ENCODE peak calls at places on chromosome X, in ten cellular contexts. One of them, this sample, is unnamed.

GRCh38 chrX:13845721-13846378 is 29.0 kb upstream of the GPM6B start:
- DNase-seq in uterus: no peak
- DNase-seq in ovary: no peak
- DNase-seq in stomach: no peak
- DNase-seq in gastrocnemius medialis: peak
- DNase-seq in NB4: peak
- DNase-seq in suprapubic skin: no peak
- DNase-seq in breast epithelium: peak
- DNase-seq in transverse colon: no peak
- DNase-seq in IMR-90: no peak
- DNase-seq in this sample: no peak

GRCh38 chrX:40237745-40238178 is 140.0 kb upstream of the BCOR start:
- DNase-seq in uterus: no peak
- DNase-seq in ovary: no peak
- DNase-seq in stomach: no peak
- DNase-seq in gastrocnemius medialis: no peak
- DNase-seq in NB4: no peak
- DNase-seq in suprapubic skin: no peak
- DNase-seq in breast epithelium: no peak
- DNase-seq in transverse colon: no peak
- DNase-seq in IMR-90: no peak
- DNase-seq in this sample: no peak

GRCh38 chrX:115348440-115349225 is 59.1 kb downstream of the LUZP4 start:
- DNase-seq in uterus: no peak
- DNase-seq in ovary: no peak
- DNase-seq in stomach: no peak
- DNase-seq in gastrocnemius medialis: no peak
- DNase-seq in NB4: no peak
- DNase-seq in suprapubic skin: no peak
- DNase-seq in breast epithelium: no peak
- DNase-seq in transverse colon: no peak
- DNase-seq in IMR-90: no peak
- DNase-seq in this sample: no peak

GRCh38 chrX:112646651-112647050 is 33.1 kb downstream of the LHFPL1 start:
- DNase-seq in uterus: no peak
- DNase-seq in ovary: no peak
- DNase-seq in stomach: no peak
- DNase-seq in gastrocnemius medialis: no peak
- DNase-seq in NB4: no peak
- DNase-seq in suprapubic skin: no peak
- DNase-seq in breast epithelium: no peak
- DNase-seq in transverse colon: no peak
- DNase-seq in IMR-90: no peak
- DNase-seq in this sample: no peak

GRCh38 chrX:51955200-51955599 is 61.8 kb downstream of the MAGED1 start:
- DNase-seq in uterus: no peak
- DNase-seq in ovary: no peak
- DNase-seq in stomach: no peak
- DNase-seq in gastrocnemius medialis: no peak
- DNase-seq in NB4: no peak
- DNase-seq in suprapubic skin: no peak
- DNase-seq in breast epithelium: no peak
- DNase-seq in transverse colon: no peak
- DNase-seq in IMR-90: no peak
- DNase-seq in this sample: no peak

GRCh38 chrX:13468096-13468495 is 101.3 kb upstream of the EGFL6 start:
- DNase-seq in uterus: no peak
- DNase-seq in ovary: no peak
- DNase-seq in stomach: no peak
- DNase-seq in gastrocnemius medialis: no peak
- DNase-seq in NB4: no peak
- DNase-seq in suprapubic skin: no peak
- DNase-seq in breast epithelium: no peak
- DNase-seq in transverse colon: no peak
- DNase-seq in IMR-90: no peak
- DNase-seq in this sample: no peak

GRCh38 chrX:144388738-144389137 is 504.9 kb downstream of the UBE2NL start:
- DNase-seq in uterus: no peak
- DNase-seq in ovary: no peak
- DNase-seq in stomach: no peak
- DNase-seq in gastrocnemius medialis: no peak
- DNase-seq in NB4: no peak
- DNase-seq in suprapubic skin: no peak
- DNase-seq in breast epithelium: no peak
- DNase-seq in transverse colon: no peak
- DNase-seq in IMR-90: no peak
- DNase-seq in this sample: no peak

GRCh38 chrX:106035064-106035463 is 3.5 kb downstream of the SERPINA7 start:
- DNase-seq in uterus: no peak
- DNase-seq in ovary: no peak
- DNase-seq in stomach: no peak
- DNase-seq in gastrocnemius medialis: no peak
- DNase-seq in NB4: peak
- DNase-seq in suprapubic skin: no peak
- DNase-seq in breast epithelium: no peak
- DNase-seq in transverse colon: no peak
- DNase-seq in IMR-90: no peak
- DNase-seq in this sample: no peak

GRCh38 chrX:108914791-108915190 is 178.4 kb upstream of the IRS4 start:
- DNase-seq in uterus: no peak
- DNase-seq in ovary: no peak
- DNase-seq in stomach: no peak
- DNase-seq in gastrocnemius medialis: no peak
- DNase-seq in NB4: no peak
- DNase-seq in suprapubic skin: no peak
- DNase-seq in breast epithelium: no peak
- DNase-seq in transverse colon: no peak
- DNase-seq in IMR-90: no peak
- DNase-seq in this sample: no peak

GRCh38 chrX:119677654-119677981 is 15.3 kb downstream of the SEPTIN6 start:
- DNase-seq in uterus: no peak
- DNase-seq in ovary: no peak
- DNase-seq in stomach: no peak
- DNase-seq in gastrocnemius medialis: no peak
- DNase-seq in NB4: no peak
- DNase-seq in suprapubic skin: no peak
- DNase-seq in breast epithelium: no peak
- DNase-seq in transverse colon: no peak
- DNase-seq in IMR-90: no peak
- DNase-seq in this sample: no peak

GRCh38 chrX:22445880-22446279 is 173.2 kb downstream of the CBLL2 start:
- DNase-seq in uterus: no peak
- DNase-seq in ovary: no peak
- DNase-seq in stomach: no peak
- DNase-seq in gastrocnemius medialis: no peak
- DNase-seq in NB4: no peak
- DNase-seq in suprapubic skin: no peak
- DNase-seq in breast epithelium: no peak
- DNase-seq in transverse colon: no peak
- DNase-seq in IMR-90: no peak
- DNase-seq in this sample: no peak

GRCh38 chrX:111447298-111447697 is 35.3 kb upstream of the DCX start:
- DNase-seq in uterus: no peak
- DNase-seq in ovary: no peak
- DNase-seq in stomach: no peak
- DNase-seq in gastrocnemius medialis: no peak
- DNase-seq in NB4: peak
- DNase-seq in suprapubic skin: no peak
- DNase-seq in breast epithelium: no peak
- DNase-seq in transverse colon: no peak
- DNase-seq in IMR-90: no peak
- DNase-seq in this sample: no peak

GRCh38 chrX:14015294-14015693 is 14.4 kb downstream of the GEMIN8 start:
- DNase-seq in uterus: no peak
- DNase-seq in ovary: no peak
- DNase-seq in stomach: no peak
- DNase-seq in gastrocnemius medialis: no peak
- DNase-seq in NB4: no peak
- DNase-seq in suprapubic skin: no peak
- DNase-seq in breast epithelium: no peak
- DNase-seq in transverse colon: no peak
- DNase-seq in IMR-90: no peak
- DNase-seq in this sample: no peak

GRCh38 chrX:108304210-108304609 is 134.0 kb downstream of the COL4A6 start:
- DNase-seq in uterus: no peak
- DNase-seq in ovary: no peak
- DNase-seq in stomach: no peak
- DNase-seq in gastrocnemius medialis: no peak
- DNase-seq in NB4: peak
- DNase-seq in suprapubic skin: no peak
- DNase-seq in breast epithelium: no peak
- DNase-seq in transverse colon: no peak
- DNase-seq in IMR-90: peak
- DNase-seq in this sample: no peak

GRCh38 chrX:12269484-12269883 is 131.2 kb downstream of the FRMPD4 start:
- DNase-seq in uterus: no peak
- DNase-seq in ovary: no peak
- DNase-seq in stomach: no peak
- DNase-seq in gastrocnemius medialis: no peak
- DNase-seq in NB4: peak
- DNase-seq in suprapubic skin: no peak
- DNase-seq in breast epithelium: no peak
- DNase-seq in transverse colon: no peak
- DNase-seq in IMR-90: no peak
- DNase-seq in this sample: no peak
- TF ChIP-seq CTCF in uterus: no peak
- TF ChIP-seq CTCF in ovary: no peak
- TF ChIP-seq CTCF in stomach: no peak
- TF ChIP-seq CTCF in gastrocnemius medialis: no peak
- TF ChIP-seq CTCF in NB4: no peak
- TF ChIP-seq CTCF in suprapubic skin: no peak
- TF ChIP-seq CTCF in breast epithelium: no peak
- TF ChIP-seq CTCF in transverse colon: no peak
- TF ChIP-seq CTCF in IMR-90: no peak
- TF ChIP-seq CTCF in this sample: no peak

DNA sequence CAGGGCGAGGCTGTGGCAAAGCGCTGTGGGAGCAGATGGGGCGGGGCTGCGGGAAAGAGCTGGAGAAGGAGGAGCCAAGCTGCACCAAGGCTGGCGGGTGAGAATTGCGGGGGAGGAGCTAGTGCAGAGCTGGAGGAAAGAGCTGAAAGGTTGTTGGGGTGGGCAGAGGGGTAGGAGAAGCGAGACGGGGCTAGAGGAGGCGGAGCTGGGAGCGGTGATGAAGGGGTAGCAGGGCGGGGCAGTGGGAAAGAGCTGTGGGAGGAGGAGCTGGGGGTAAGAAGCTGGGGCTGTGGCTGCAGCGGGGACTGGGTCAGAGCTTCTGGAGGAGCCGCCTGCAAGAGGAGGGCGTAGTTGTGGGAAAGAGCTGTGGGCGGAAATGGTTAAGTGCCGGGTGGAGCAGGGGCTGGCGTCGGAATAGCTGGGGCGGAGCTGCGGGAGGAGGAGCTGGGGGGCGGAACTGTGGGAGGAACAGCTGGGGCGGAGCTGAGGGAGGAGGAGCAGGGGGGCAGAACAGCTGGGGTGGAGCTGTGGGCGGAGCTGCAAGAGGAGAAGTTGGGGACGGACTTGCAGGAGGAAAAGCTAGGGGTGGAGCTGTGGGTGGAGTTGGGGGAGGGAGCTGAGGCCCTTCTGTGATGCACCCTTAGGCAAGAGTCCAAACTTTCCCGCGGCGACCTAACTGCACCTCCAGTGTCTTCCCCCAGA is 1.9 kb upstream of the EOLA2 start:
- DNase-seq in uterus: peak
- DNase-seq in ovary: peak
- DNase-seq in stomach: peak
- DNase-seq in gastrocnemius medialis: peak
- DNase-seq in NB4: peak
- DNase-seq in suprapubic skin: peak
- DNase-seq in breast epithelium: peak
- DNase-seq in transverse colon: peak
- DNase-seq in IMR-90: peak
- DNase-seq in this sample: peak
- TF ChIP-seq POLR2A in uterus: peak
- TF ChIP-seq POLR2A in ovary: no peak
- TF ChIP-seq POLR2A in stomach: no peak
- TF ChIP-seq POLR2A in gastrocnemius medialis: peak
- TF ChIP-seq POLR2A in NB4: no peak
- TF ChIP-seq POLR2A in suprapubic skin: no peak
- TF ChIP-seq POLR2A in breast epithelium: no peak
- TF ChIP-seq POLR2A in transverse colon: peak
- TF ChIP-seq POLR2A in IMR-90: peak
- TF ChIP-seq POLR2A in this sample: no peak

GRCh38 chrX:74187211-74187610 is 116.8 kb upstream of the ZCCHC13 start:
- DNase-seq in uterus: no peak
- DNase-seq in ovary: no peak
- DNase-seq in stomach: no peak
- DNase-seq in gastrocnemius medialis: no peak
- DNase-seq in NB4: no peak
- DNase-seq in suprapubic skin: no peak
- DNase-seq in breast epithelium: no peak
- DNase-seq in transverse colon: no peak
- DNase-seq in IMR-90: peak
- DNase-seq in this sample: no peak
- TF ChIP-seq CTCF in uterus: no peak
- TF ChIP-seq CTCF in ovary: no peak
- TF ChIP-seq CTCF in stomach: no peak
- TF ChIP-seq CTCF in gastrocnemius medialis: no peak
- TF ChIP-seq CTCF in NB4: no peak
- TF ChIP-seq CTCF in suprapubic skin: no peak
- TF ChIP-seq CTCF in breast epithelium: no peak
- TF ChIP-seq CTCF in transverse colon: no peak
- TF ChIP-seq CTCF in IMR-90: no peak
- TF ChIP-seq CTCF in this sample: no peak

GRCh38 chrX:71216446-71216845 is 6.6 kb upstream of the GJB1 start:
- DNase-seq in uterus: no peak
- DNase-seq in ovary: no peak
- DNase-seq in stomach: no peak
- DNase-seq in gastrocnemius medialis: no peak
- DNase-seq in NB4: no peak
- DNase-seq in suprapubic skin: no peak
- DNase-seq in breast epithelium: no peak
- DNase-seq in transverse colon: peak
- DNase-seq in IMR-90: no peak
- DNase-seq in this sample: no peak

GRCh38 chrX:71214152-71214551 is 8.9 kb upstream of the GJB1 start:
- DNase-seq in uterus: no peak
- DNase-seq in ovary: no peak
- DNase-seq in stomach: no peak
- DNase-seq in gastrocnemius medialis: no peak
- DNase-seq in NB4: no peak
- DNase-seq in suprapubic skin: no peak
- DNase-seq in breast epithelium: no peak
- DNase-seq in transverse colon: no peak
- DNase-seq in IMR-90: no peak
- DNase-seq in this sample: no peak

GRCh38 chrX:71212536-71212935 is 10.5 kb upstream of the GJB1 start:
- DNase-seq in uterus: no peak
- DNase-seq in ovary: no peak
- DNase-seq in stomach: no peak
- DNase-seq in gastrocnemius medialis: no peak
- DNase-seq in NB4: no peak
- DNase-seq in suprapubic skin: no peak
- DNase-seq in breast epithelium: no peak
- DNase-seq in transverse colon: no peak
- DNase-seq in IMR-90: no peak
- DNase-seq in this sample: no peak

GRCh38 chrX:71215335-71215912 is 7.6 kb upstream of the GJB1 start:
- DNase-seq in uterus: no peak
- DNase-seq in ovary: no peak
- DNase-seq in stomach: peak
- DNase-seq in gastrocnemius medialis: no peak
- DNase-seq in NB4: no peak
- DNase-seq in suprapubic skin: no peak
- DNase-seq in breast epithelium: no peak
- DNase-seq in transverse colon: no peak
- DNase-seq in IMR-90: no peak
- DNase-seq in this sample: no peak

GRCh38 chrX:71214604-71215334 is 8.3 kb upstream of the GJB1 start:
- DNase-seq in uterus: no peak
- DNase-seq in ovary: no peak
- DNase-seq in stomach: peak
- DNase-seq in gastrocnemius medialis: no peak
- DNase-seq in NB4: no peak
- DNase-seq in suprapubic skin: no peak
- DNase-seq in breast epithelium: no peak
- DNase-seq in transverse colon: peak
- DNase-seq in IMR-90: no peak
- DNase-seq in this sample: no peak
- TF ChIP-seq POLR2A in uterus: no peak
- TF ChIP-seq POLR2A in ovary: no peak
- TF ChIP-seq POLR2A in stomach: no peak
- TF ChIP-seq POLR2A in gastrocnemius medialis: no peak
- TF ChIP-seq POLR2A in NB4: no peak
- TF ChIP-seq POLR2A in suprapubic skin: no peak
- TF ChIP-seq POLR2A in breast epithelium: no peak
- TF ChIP-seq POLR2A in transverse colon: peak
- TF ChIP-seq POLR2A in IMR-90: no peak
- TF ChIP-seq POLR2A in this sample: peak

This sample was measured in sigmoid colon.